ENCODE peak calls at places on chromosomes 12 and 14, in four cellular contexts. Y is bronchial epithelial cell, N is stomach, P is keratinocyte. L is an unnamed sample.

GRCh38 chr12:643478-644292 is 19.6 kb downstream of the NINJ2 start:
- DNase-seq in Y (no peak), N (peak), P (no peak), L (no peak)

GRCh38 chr12:96770239-96770780 is 136.7 kb upstream of the NEDD1 start:
- DNase-seq in Y (no peak), N (no peak), P (no peak), L (no peak)

GRCh38 chr12:69000540-69001243 is 67.7 kb upstream of the CPM start:
- DNase-seq in P (no peak), N (no peak), Y (peak), L (no peak)

GRCh38 chr14:106069786-106070185 is 543.4 kb downstream of the TMEM121 start:
- DNase-seq in P (no peak), N (no peak), Y (no peak), L (no peak)

GRCh38 chr14:23827100-23827892 is 126.3 kb upstream of the DHRS4 start:
- DNase-seq in N (no peak), Y (no peak), P (no peak), L (no peak)

GRCh38 chr14:29458547-29458946 is 469.1 kb downstream of the PRKD1 start:
- DNase-seq in Y (peak), P (no peak), N (no peak), L (no peak)

GRCh38 chr12:51269174-51270066 is 795 bp downstream of the SMAGP start:
- DNase-seq in N (peak), Y (peak), P (no peak), L (no peak)

GRCh38 chr12:118356809-118357326 is 15.8 kb downstream of the TAOK3 start:
- DNase-seq in P (no peak), N (no peak), Y (peak), L (no peak)

GRCh38 chr12:3150820-3151590 is 73.8 kb downstream of the TSPAN9 start:
- DNase-seq in P (no peak), N (no peak), Y (no peak), L (no peak)

GRCh38 chr14:33799705-33800269 is 151.1 kb downstream of the EGLN3 start:
- DNase-seq in P (no peak), Y (no peak), N (no peak), L (no peak)

GRCh38 chr12:89706551-89707348 is 1.9 kb downstream of the ATP2B1 start:
- DNase-seq in P (no peak), Y (peak), N (no peak), L (no peak)

GRCh38 chr12:17139926-17140325 is 534.0 kb upstream of the LMO3 start:
- DNase-seq in Y (no peak), P (no peak), N (no peak), L (no peak)

GRCh38 chr12:93061414-93062099 is 132.5 kb upstream of the EEA1 start:
- DNase-seq in N (no peak), Y (no peak), P (no peak), L (no peak)

GRCh38 chr14:32635103-32635719 is 303.5 kb upstream of the NPAS3 start:
- DNase-seq in P (no peak), N (no peak), Y (peak), L (no peak)

GRCh38 chr12:26823391-26823790 is 9.6 kb downstream of the ITPR2 start:
- DNase-seq in N (no peak), Y (peak), P (no peak), L (no peak)

GRCh38 chr14:68322970-68323620 is 469.8 kb downstream of the ZFP36L1 start:
- DNase-seq in N (peak), P (no peak), Y (no peak), L (no peak)

GRCh38 chr14:23077962-23078361 is 17.0 kb downstream of the ACIN1 start:
- DNase-seq in P (no peak), N (no peak), Y (no peak), L (no peak)

GRCh38 chr14:61510736-61511557 is 184.4 kb upstream of the HIF1A start:
- DNase-seq in P (no peak), N (no peak), Y (no peak), L (no peak)

GRCh38 chr12:90940872-90941499 is 14.0 kb downstream of the CCER1 start:
- DNase-seq in P (no peak), N (no peak), Y (peak), L (no peak)

GRCh38 chr12:75550401-75550851 is 39.0 kb upstream of the KRR1 start:
- DNase-seq in N (peak), P (no peak), Y (no peak), L (no peak)

GRCh38 chr12:71014180-71014785 is 93.7 kb upstream of the PTPRR start:
- DNase-seq in N (no peak), P (no peak), Y (peak), L (no peak)

GRCh38 chr12:132471011-132471857 is 18.7 kb upstream of the FBRSL1 start:
- DNase-seq in N (peak), Y (peak), P (no peak), L (no peak)

GRCh38 chr14:45664668-45665356 is 411.8 kb upstream of the MIS18BP1 start:
- DNase-seq in N (no peak), Y (peak), P (peak), L (no peak)
- TF ChIP-seq CTCF in N (no peak), Y (peak), P (no peak), L (peak)

DNA sequence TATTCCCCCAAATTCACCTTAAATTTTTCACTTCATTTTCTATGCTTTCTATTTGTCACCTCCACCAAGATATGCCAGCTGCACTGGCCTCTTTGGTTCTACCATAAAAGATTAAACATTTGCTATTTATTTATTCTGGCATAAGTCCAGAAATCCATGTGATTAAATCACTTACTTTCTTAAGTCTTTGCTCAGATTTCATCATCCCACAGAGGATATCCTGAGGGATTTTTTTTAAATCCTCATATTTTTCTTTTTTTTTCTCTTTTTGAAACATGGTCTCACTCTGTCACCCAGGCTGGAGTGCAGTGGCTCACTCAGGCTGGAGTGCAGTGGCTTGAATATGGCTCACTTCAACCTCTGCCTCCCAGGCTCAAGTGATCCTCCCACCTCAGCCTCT is 645.5 kb upstream of the ATXN7L3B start:
- DNase-seq in Y (peak), N (no peak), P (no peak), L (no peak)
- TF ChIP-seq CTCF in Y (no peak), N (no peak), P (no peak), L (no peak)

GRCh38 chr12:104108755-104109445 is 29.1 kb downstream of the NFYB start:
- DNase-seq in N (peak), P (peak), Y (peak), L (peak)
- TF ChIP-seq CTCF in N (peak), P (peak), Y (peak), L (peak)

DNA sequence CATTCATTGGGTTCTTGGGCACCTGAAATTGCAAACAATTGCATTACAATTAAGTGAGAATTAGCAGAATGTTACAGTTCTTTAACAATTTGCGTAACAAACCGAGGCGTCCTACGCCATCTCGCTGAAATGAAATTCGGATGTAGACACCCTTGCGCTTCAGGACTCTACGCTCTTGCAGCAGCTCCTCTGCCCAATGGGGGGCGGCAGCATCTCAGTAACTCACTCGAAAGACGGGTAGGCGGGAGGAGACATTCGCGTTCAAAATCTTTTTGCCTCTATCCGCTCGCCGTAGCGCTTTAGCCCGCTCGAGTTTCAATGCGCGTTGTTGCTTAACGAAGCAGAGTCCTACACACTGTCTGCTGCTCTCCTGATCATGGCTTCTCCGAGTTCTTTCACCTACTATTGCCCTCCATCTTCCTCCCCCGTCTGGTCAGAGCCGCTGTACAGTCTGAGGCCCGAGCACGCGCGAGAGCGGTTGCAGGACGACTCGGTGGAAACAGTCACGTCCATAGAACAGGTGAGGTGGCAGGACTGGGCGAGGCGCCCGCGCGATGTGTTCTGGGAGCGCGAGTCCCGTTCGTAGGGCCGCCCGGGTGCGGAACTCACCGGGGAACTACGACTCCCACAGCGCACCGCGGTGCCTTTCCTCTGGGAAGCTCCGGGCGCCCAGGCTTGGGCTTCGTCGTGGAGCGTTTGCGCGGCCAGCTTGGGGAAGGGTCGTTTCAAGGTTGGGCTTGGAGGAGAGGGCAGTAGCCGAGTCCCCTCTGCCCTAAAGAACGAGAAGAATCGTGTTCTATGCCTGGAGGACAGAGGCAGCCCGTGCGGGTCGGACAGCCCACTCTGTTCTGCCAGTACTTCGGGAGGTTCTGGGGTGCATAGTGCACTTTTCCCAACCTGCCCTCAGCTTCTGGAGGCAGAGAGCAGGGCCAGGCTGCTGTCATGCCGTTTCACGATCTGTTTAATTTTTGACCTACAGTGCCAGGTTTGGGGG is at the start of gene FNTB:
- DNase-seq in Y (peak), N (peak), P (peak), L (peak)
- TF ChIP-seq CTCF in Y (peak), N (peak), P (peak), L (peak)

DNA sequence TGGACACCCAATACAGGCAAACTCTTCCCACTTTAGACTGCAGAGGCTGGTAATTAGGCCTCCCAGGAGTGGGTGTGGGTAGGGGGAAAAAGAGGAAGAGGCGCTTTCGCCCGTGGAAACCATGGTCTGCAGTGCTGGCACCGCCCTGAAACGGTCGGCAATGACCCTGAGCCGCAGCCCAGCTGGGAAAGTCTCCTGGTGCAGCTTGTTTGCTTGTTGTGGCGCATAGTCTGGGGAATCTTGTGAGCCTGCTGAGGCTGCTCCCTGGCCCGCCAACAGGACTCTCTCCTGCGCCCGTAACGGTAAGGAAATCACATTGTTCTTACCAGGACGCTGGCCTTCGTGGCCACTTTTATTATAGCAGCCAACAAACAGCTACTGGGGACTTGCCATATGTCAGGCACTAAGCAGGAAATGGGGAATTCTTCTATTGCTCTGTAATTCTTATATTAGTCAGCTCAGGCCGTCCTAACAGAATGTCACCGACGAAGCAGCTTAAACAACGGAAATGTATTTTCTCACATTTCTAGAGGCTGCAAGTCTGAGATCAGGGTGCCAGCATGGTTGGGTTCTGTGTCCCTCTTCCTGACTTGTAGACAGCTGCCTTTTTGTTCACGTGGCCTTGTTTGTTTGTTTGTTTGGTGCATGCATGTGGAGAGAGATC is 52.5 kb upstream of the RIN3 start:
- DNase-seq in Y (no peak), N (peak), P (no peak), L (peak)
- TF ChIP-seq CTCF in Y (no peak), N (no peak), P (no peak), L (no peak)

DNA sequence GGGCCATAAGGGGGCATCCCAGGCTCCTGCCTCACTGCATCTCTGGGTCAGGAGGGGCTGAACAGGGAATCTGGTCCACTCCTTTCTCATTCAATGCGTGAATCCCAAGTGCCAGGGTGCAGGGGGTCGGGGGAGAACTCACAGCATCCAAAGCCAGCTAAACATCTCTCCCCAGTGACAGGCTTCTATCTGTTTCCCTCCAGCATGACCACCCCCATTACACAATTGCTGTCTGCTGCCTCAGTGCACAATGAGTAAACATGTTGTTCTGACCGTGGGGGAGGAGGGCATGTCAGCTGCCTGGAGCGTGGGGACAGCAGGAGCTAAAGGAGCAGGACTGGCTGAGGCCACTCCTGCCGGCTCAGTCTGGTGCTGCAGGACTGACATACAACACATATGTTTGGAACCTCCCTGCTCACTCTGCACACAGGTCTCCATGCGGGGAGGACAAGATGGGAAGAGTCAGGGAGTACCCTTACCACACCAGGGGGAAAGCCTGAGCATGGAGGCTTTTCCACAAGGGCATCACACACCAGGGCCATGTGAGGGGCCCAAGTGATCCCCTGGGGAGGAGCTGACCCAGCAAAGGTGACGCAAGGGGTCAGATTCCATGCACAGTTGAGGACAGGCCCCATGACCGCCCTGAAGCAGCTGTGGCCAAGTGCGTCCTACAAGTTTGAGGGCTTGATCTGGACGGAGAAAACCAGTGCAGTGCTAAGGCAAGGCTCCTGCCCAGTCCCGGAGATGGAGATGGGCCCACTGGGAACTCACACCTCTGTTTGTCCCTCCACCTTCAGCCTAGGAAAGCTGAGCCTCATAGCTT is 1.4 kb downstream of the TNS2 start:
- DNase-seq in P (no peak), N (peak), Y (peak), L (peak)
- TF ChIP-seq CTCF in P (no peak), N (peak), Y (peak), L (peak)

DNA sequence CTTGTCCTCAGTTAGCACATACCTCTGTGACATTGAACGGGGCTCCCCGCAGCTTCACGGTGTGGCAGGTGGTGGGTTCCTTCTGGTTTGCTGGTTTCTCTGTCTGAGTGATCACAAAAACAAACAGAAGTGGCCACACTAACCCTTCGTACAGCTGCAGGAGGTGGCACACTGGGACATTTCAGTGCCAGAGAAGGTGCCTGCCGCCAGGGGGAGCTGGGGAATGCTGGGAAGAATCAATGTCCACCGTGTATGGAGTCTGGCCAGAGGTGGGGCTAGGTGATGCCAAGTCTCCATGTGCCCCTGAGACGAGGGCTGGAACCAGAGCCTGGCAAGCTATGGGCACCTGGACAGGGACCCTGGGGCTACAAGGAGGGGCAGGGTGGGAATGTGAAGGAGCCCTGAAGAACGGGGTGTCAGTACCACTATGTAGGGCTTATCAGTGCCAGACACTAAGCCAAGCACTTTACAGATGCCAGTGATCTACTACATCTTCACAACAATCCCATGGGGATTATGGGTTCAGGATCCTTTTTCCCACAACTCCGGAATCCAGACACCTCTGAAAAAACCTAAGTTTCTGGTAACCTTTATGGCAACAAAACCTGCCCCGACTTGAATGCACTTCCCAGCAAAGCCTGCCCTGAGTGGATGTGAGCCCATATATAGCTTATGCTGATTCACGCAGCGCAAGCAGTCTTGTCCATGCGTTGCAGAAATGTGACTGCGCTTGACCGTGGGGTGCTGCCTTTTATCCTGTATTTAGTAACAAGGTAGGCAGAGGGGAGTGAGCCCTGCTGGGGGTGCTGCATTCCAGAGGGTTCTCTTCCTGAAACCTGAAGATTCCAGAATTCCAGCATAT is 10.8 kb downstream of the RBM19 start:
- DNase-seq in N (peak), Y (peak), P (no peak), L (no peak)
- TF ChIP-seq CTCF in N (no peak), Y (peak), P (peak), L (peak)